ENCODE peak calls at places on chromosomes 4 and X, in nine cellular contexts. One of them, this sample, is unnamed.

GRCh38 chr4:130563891-130564418 is 1468.0 kb downstream of the C4orf33 start:
- ATAC-seq in activated naive CD4-positive, alpha-beta T cell treated with anti-CD3 and anti-CD28 coated beads, Interleukin-2, amount 50 U/mL, for 72 hours: no peak
- ATAC-seq in lower lobe of right lung: no peak
- ATAC-seq in naive thymus-derived CD4-positive, alpha-beta T cell: no peak
- ATAC-seq in Right ventricle myocardium superior: no peak
- ATAC-seq in left lobe of liver: no peak
- ATAC-seq in left ventricle myocardium superior: no peak
- ATAC-seq in Right ventricle myocardium inferior: no peak
- ATAC-seq in gastroesophageal sphincter: no peak
- ATAC-seq in this sample: no peak

GRCh38 chr4:23333556-23333945 is 556.3 kb downstream of the PPARGC1A start:
- ATAC-seq in activated naive CD4-positive, alpha-beta T cell treated with anti-CD3 and anti-CD28 coated beads, Interleukin-2, amount 50 U/mL, for 72 hours: peak; percentile 70
- ATAC-seq in lower lobe of right lung: peak; percentile 65
- ATAC-seq in naive thymus-derived CD4-positive, alpha-beta T cell: peak; percentile 62
- ATAC-seq in Right ventricle myocardium superior: peak; percentile 79
- ATAC-seq in left lobe of liver: no peak
- ATAC-seq in left ventricle myocardium superior: peak; percentile 80
- ATAC-seq in Right ventricle myocardium inferior: peak; percentile 77
- ATAC-seq in gastroesophageal sphincter: no peak
- ATAC-seq in this sample: peak; percentile 86

GRCh38 chr4:125042031-125042430 is 272.7 kb upstream of the FAT4 start:
- ATAC-seq in activated naive CD4-positive, alpha-beta T cell treated with anti-CD3 and anti-CD28 coated beads, Interleukin-2, amount 50 U/mL, for 72 hours: no peak
- ATAC-seq in lower lobe of right lung: no peak
- ATAC-seq in naive thymus-derived CD4-positive, alpha-beta T cell: no peak
- ATAC-seq in Right ventricle myocardium superior: no peak
- ATAC-seq in left lobe of liver: no peak
- ATAC-seq in left ventricle myocardium superior: no peak
- ATAC-seq in Right ventricle myocardium inferior: no peak
- ATAC-seq in gastroesophageal sphincter: no peak
- ATAC-seq in this sample: no peak

GRCh38 chrX:148270499-148270898 is 229.9 kb upstream of the AFF2 start:
- ATAC-seq in activated naive CD4-positive, alpha-beta T cell treated with anti-CD3 and anti-CD28 coated beads, Interleukin-2, amount 50 U/mL, for 72 hours: peak; percentile 67
- ATAC-seq in lower lobe of right lung: no peak
- ATAC-seq in naive thymus-derived CD4-positive, alpha-beta T cell: peak; percentile 57
- ATAC-seq in Right ventricle myocardium superior: no peak
- ATAC-seq in left lobe of liver: no peak
- ATAC-seq in left ventricle myocardium superior: no peak
- ATAC-seq in Right ventricle myocardium inferior: no peak
- ATAC-seq in gastroesophageal sphincter: no peak
- ATAC-seq in this sample: peak; percentile 42

GRCh38 chrX:136057567-136057966 is 72.3 kb downstream of the SLC9A6 start:
- ATAC-seq in activated naive CD4-positive, alpha-beta T cell treated with anti-CD3 and anti-CD28 coated beads, Interleukin-2, amount 50 U/mL, for 72 hours: no peak
- ATAC-seq in lower lobe of right lung: no peak
- ATAC-seq in naive thymus-derived CD4-positive, alpha-beta T cell: no peak
- ATAC-seq in Right ventricle myocardium superior: no peak
- ATAC-seq in left lobe of liver: no peak
- ATAC-seq in left ventricle myocardium superior: no peak
- ATAC-seq in Right ventricle myocardium inferior: no peak
- ATAC-seq in gastroesophageal sphincter: no peak
- ATAC-seq in this sample: no peak

GRCh38 chrX:136196691-136197155 is 49.4 kb downstream of the FHL1 start:
- ATAC-seq in activated naive CD4-positive, alpha-beta T cell treated with anti-CD3 and anti-CD28 coated beads, Interleukin-2, amount 50 U/mL, for 72 hours: no peak
- ATAC-seq in lower lobe of right lung: no peak
- ATAC-seq in naive thymus-derived CD4-positive, alpha-beta T cell: no peak
- ATAC-seq in Right ventricle myocardium superior: no peak
- ATAC-seq in left lobe of liver: no peak
- ATAC-seq in left ventricle myocardium superior: peak; percentile 61
- ATAC-seq in Right ventricle myocardium inferior: no peak
- ATAC-seq in gastroesophageal sphincter: peak; percentile 60
- ATAC-seq in this sample: no peak

GRCh38 chrX:85988353-85988752 is 59.0 kb downstream of the CHM start:
- ATAC-seq in activated naive CD4-positive, alpha-beta T cell treated with anti-CD3 and anti-CD28 coated beads, Interleukin-2, amount 50 U/mL, for 72 hours: no peak
- ATAC-seq in lower lobe of right lung: no peak
- ATAC-seq in naive thymus-derived CD4-positive, alpha-beta T cell: no peak
- ATAC-seq in Right ventricle myocardium superior: no peak
- ATAC-seq in left lobe of liver: no peak
- ATAC-seq in left ventricle myocardium superior: no peak
- ATAC-seq in Right ventricle myocardium inferior: no peak
- ATAC-seq in gastroesophageal sphincter: no peak
- ATAC-seq in this sample: no peak

GRCh38 chrX:7083468-7084396 is 63.8 kb upstream of the STS start:
- ATAC-seq in activated naive CD4-positive, alpha-beta T cell treated with anti-CD3 and anti-CD28 coated beads, Interleukin-2, amount 50 U/mL, for 72 hours: peak; percentile 96
- ATAC-seq in lower lobe of right lung: peak; percentile 53
- ATAC-seq in naive thymus-derived CD4-positive, alpha-beta T cell: peak; percentile 92
- ATAC-seq in Right ventricle myocardium superior: no peak
- ATAC-seq in left lobe of liver: no peak
- ATAC-seq in left ventricle myocardium superior: no peak
- ATAC-seq in Right ventricle myocardium inferior: no peak
- ATAC-seq in gastroesophageal sphincter: peak; percentile 28
- ATAC-seq in this sample: peak; percentile 97

GRCh38 chrX:100600769-100601168 is 16.0 kb downstream of the TNMD start:
- ATAC-seq in activated naive CD4-positive, alpha-beta T cell treated with anti-CD3 and anti-CD28 coated beads, Interleukin-2, amount 50 U/mL, for 72 hours: peak; percentile 64
- ATAC-seq in lower lobe of right lung: no peak
- ATAC-seq in naive thymus-derived CD4-positive, alpha-beta T cell: no peak
- ATAC-seq in Right ventricle myocardium superior: no peak
- ATAC-seq in left lobe of liver: peak; percentile 28
- ATAC-seq in left ventricle myocardium superior: no peak
- ATAC-seq in Right ventricle myocardium inferior: no peak
- ATAC-seq in gastroesophageal sphincter: no peak
- ATAC-seq in this sample: peak; percentile 46

GRCh38 chr4:187178084-187178483 is 454.4 kb upstream of the FAT1 start:
- ATAC-seq in activated naive CD4-positive, alpha-beta T cell treated with anti-CD3 and anti-CD28 coated beads, Interleukin-2, amount 50 U/mL, for 72 hours: no peak
- ATAC-seq in lower lobe of right lung: no peak
- ATAC-seq in naive thymus-derived CD4-positive, alpha-beta T cell: no peak
- ATAC-seq in Right ventricle myocardium superior: no peak
- ATAC-seq in left lobe of liver: no peak
- ATAC-seq in left ventricle myocardium superior: no peak
- ATAC-seq in Right ventricle myocardium inferior: no peak
- ATAC-seq in gastroesophageal sphincter: no peak
- ATAC-seq in this sample: no peak

GRCh38 chrX:568341-568740 is 62.2 kb upstream of the SHOX start:
- ATAC-seq in activated naive CD4-positive, alpha-beta T cell treated with anti-CD3 and anti-CD28 coated beads, Interleukin-2, amount 50 U/mL, for 72 hours: peak; percentile 52
- ATAC-seq in lower lobe of right lung: no peak
- ATAC-seq in naive thymus-derived CD4-positive, alpha-beta T cell: no peak
- ATAC-seq in Right ventricle myocardium superior: no peak
- ATAC-seq in left lobe of liver: no peak
- ATAC-seq in left ventricle myocardium superior: no peak
- ATAC-seq in Right ventricle myocardium inferior: no peak
- ATAC-seq in gastroesophageal sphincter: no peak
- ATAC-seq in this sample: peak; percentile 49

GRCh38 chr4:2067446-2068197 is 8.5 kb downstream of the NAT8L start:
- ATAC-seq in activated naive CD4-positive, alpha-beta T cell treated with anti-CD3 and anti-CD28 coated beads, Interleukin-2, amount 50 U/mL, for 72 hours: no peak
- ATAC-seq in lower lobe of right lung: no peak
- ATAC-seq in naive thymus-derived CD4-positive, alpha-beta T cell: no peak
- ATAC-seq in Right ventricle myocardium superior: no peak
- ATAC-seq in left lobe of liver: no peak
- ATAC-seq in left ventricle myocardium superior: no peak
- ATAC-seq in Right ventricle myocardium inferior: no peak
- ATAC-seq in gastroesophageal sphincter: no peak
- ATAC-seq in this sample: no peak

GRCh38 chr4:31283689-31284088 is 563.5 kb downstream of the PCDH7 start:
- ATAC-seq in activated naive CD4-positive, alpha-beta T cell treated with anti-CD3 and anti-CD28 coated beads, Interleukin-2, amount 50 U/mL, for 72 hours: no peak
- ATAC-seq in lower lobe of right lung: no peak
- ATAC-seq in naive thymus-derived CD4-positive, alpha-beta T cell: no peak
- ATAC-seq in Right ventricle myocardium superior: no peak
- ATAC-seq in left lobe of liver: no peak
- ATAC-seq in left ventricle myocardium superior: no peak
- ATAC-seq in Right ventricle myocardium inferior: no peak
- ATAC-seq in gastroesophageal sphincter: no peak
- ATAC-seq in this sample: no peak

GRCh38 chr4:21879187-21879586 is 69.4 kb downstream of the KCNIP4 start:
- ATAC-seq in activated naive CD4-positive, alpha-beta T cell treated with anti-CD3 and anti-CD28 coated beads, Interleukin-2, amount 50 U/mL, for 72 hours: peak; percentile 39
- ATAC-seq in lower lobe of right lung: no peak
- ATAC-seq in naive thymus-derived CD4-positive, alpha-beta T cell: no peak
- ATAC-seq in Right ventricle myocardium superior: no peak
- ATAC-seq in left lobe of liver: no peak
- ATAC-seq in left ventricle myocardium superior: no peak
- ATAC-seq in Right ventricle myocardium inferior: no peak
- ATAC-seq in gastroesophageal sphincter: no peak
- ATAC-seq in this sample: peak; percentile 69

GRCh38 chrX:108712886-108713285 is 23.5 kb downstream of the IRS4 start:
- ATAC-seq in activated naive CD4-positive, alpha-beta T cell treated with anti-CD3 and anti-CD28 coated beads, Interleukin-2, amount 50 U/mL, for 72 hours: no peak
- ATAC-seq in lower lobe of right lung: no peak
- ATAC-seq in naive thymus-derived CD4-positive, alpha-beta T cell: no peak
- ATAC-seq in Right ventricle myocardium superior: no peak
- ATAC-seq in left lobe of liver: no peak
- ATAC-seq in left ventricle myocardium superior: no peak
- ATAC-seq in Right ventricle myocardium inferior: no peak
- ATAC-seq in gastroesophageal sphincter: no peak
- ATAC-seq in this sample: no peak

GRCh38 chrX:136814847-136815634 is 34.3 kb upstream of the ARHGEF6 start:
- ATAC-seq in activated naive CD4-positive, alpha-beta T cell treated with anti-CD3 and anti-CD28 coated beads, Interleukin-2, amount 50 U/mL, for 72 hours: no peak
- ATAC-seq in lower lobe of right lung: no peak
- ATAC-seq in naive thymus-derived CD4-positive, alpha-beta T cell: no peak
- ATAC-seq in Right ventricle myocardium superior: peak; percentile 20
- ATAC-seq in left lobe of liver: peak; percentile 94
- ATAC-seq in left ventricle myocardium superior: peak; percentile 45
- ATAC-seq in Right ventricle myocardium inferior: no peak
- ATAC-seq in gastroesophageal sphincter: no peak
- ATAC-seq in this sample: no peak

GRCh38 chr4:169307581-169307980 is 36.8 kb upstream of the SH3RF1 start:
- ATAC-seq in activated naive CD4-positive, alpha-beta T cell treated with anti-CD3 and anti-CD28 coated beads, Interleukin-2, amount 50 U/mL, for 72 hours: no peak
- ATAC-seq in lower lobe of right lung: no peak
- ATAC-seq in naive thymus-derived CD4-positive, alpha-beta T cell: no peak
- ATAC-seq in Right ventricle myocardium superior: no peak
- ATAC-seq in left lobe of liver: no peak
- ATAC-seq in left ventricle myocardium superior: no peak
- ATAC-seq in Right ventricle myocardium inferior: no peak
- ATAC-seq in gastroesophageal sphincter: no peak
- ATAC-seq in this sample: no peak

GRCh38 chrX:19863237-19864223 is 23.9 kb downstream of the SH3KBP1 start:
- ATAC-seq in activated naive CD4-positive, alpha-beta T cell treated with anti-CD3 and anti-CD28 coated beads, Interleukin-2, amount 50 U/mL, for 72 hours: no peak
- ATAC-seq in lower lobe of right lung: peak; percentile 29
- ATAC-seq in naive thymus-derived CD4-positive, alpha-beta T cell: no peak
- ATAC-seq in Right ventricle myocardium superior: no peak
- ATAC-seq in left lobe of liver: no peak
- ATAC-seq in left ventricle myocardium superior: peak; percentile 44
- ATAC-seq in Right ventricle myocardium inferior: no peak
- ATAC-seq in gastroesophageal sphincter: no peak
- ATAC-seq in this sample: no peak

GRCh38 chr4:107737470-107737869 is 17.4 kb upstream of the PAPSS1 start:
- ATAC-seq in activated naive CD4-positive, alpha-beta T cell treated with anti-CD3 and anti-CD28 coated beads, Interleukin-2, amount 50 U/mL, for 72 hours: no peak
- ATAC-seq in lower lobe of right lung: no peak
- ATAC-seq in naive thymus-derived CD4-positive, alpha-beta T cell: no peak
- ATAC-seq in Right ventricle myocardium superior: peak; percentile 27
- ATAC-seq in left lobe of liver: peak; percentile 41
- ATAC-seq in left ventricle myocardium superior: peak; percentile 30
- ATAC-seq in Right ventricle myocardium inferior: no peak
- ATAC-seq in gastroesophageal sphincter: no peak
- ATAC-seq in this sample: no peak

GRCh38 chr4:84565951-84566350 is 17.0 kb upstream of the CDS1 start:
- ATAC-seq in activated naive CD4-positive, alpha-beta T cell treated with anti-CD3 and anti-CD28 coated beads, Interleukin-2, amount 50 U/mL, for 72 hours: no peak
- ATAC-seq in lower lobe of right lung: no peak
- ATAC-seq in naive thymus-derived CD4-positive, alpha-beta T cell: no peak
- ATAC-seq in Right ventricle myocardium superior: no peak
- ATAC-seq in left lobe of liver: no peak
- ATAC-seq in left ventricle myocardium superior: no peak
- ATAC-seq in Right ventricle myocardium inferior: no peak
- ATAC-seq in gastroesophageal sphincter: no peak
- ATAC-seq in this sample: no peak

GRCh38 chr4:139873111-139873866 is 207.7 kb downstream of the MGST2 start:
- ATAC-seq in activated naive CD4-positive, alpha-beta T cell treated with anti-CD3 and anti-CD28 coated beads, Interleukin-2, amount 50 U/mL, for 72 hours: no peak
- ATAC-seq in lower lobe of right lung: peak; percentile 25
- ATAC-seq in naive thymus-derived CD4-positive, alpha-beta T cell: peak; percentile 45
- ATAC-seq in Right ventricle myocardium superior: no peak
- ATAC-seq in left lobe of liver: no peak
- ATAC-seq in left ventricle myocardium superior: peak; percentile 26
- ATAC-seq in Right ventricle myocardium inferior: no peak
- ATAC-seq in gastroesophageal sphincter: no peak
- ATAC-seq in this sample: peak; percentile 83

GRCh38 chr4:110163327-110164070 is 34.9 kb downstream of the ELOVL6 start:
- ATAC-seq in activated naive CD4-positive, alpha-beta T cell treated with anti-CD3 and anti-CD28 coated beads, Interleukin-2, amount 50 U/mL, for 72 hours: no peak
- ATAC-seq in lower lobe of right lung: no peak
- ATAC-seq in naive thymus-derived CD4-positive, alpha-beta T cell: no peak
- ATAC-seq in Right ventricle myocardium superior: no peak
- ATAC-seq in left lobe of liver: no peak
- ATAC-seq in left ventricle myocardium superior: no peak
- ATAC-seq in Right ventricle myocardium inferior: no peak
- ATAC-seq in gastroesophageal sphincter: no peak
- ATAC-seq in this sample: no peak

GRCh38 chr4:4418676-4419370 is 31.9 kb downstream of the NSG1 start:
- ATAC-seq in activated naive CD4-positive, alpha-beta T cell treated with anti-CD3 and anti-CD28 coated beads, Interleukin-2, amount 50 U/mL, for 72 hours: peak; percentile 61
- ATAC-seq in lower lobe of right lung: no peak
- ATAC-seq in naive thymus-derived CD4-positive, alpha-beta T cell: peak; percentile 30
- ATAC-seq in Right ventricle myocardium superior: no peak
- ATAC-seq in left lobe of liver: no peak
- ATAC-seq in left ventricle myocardium superior: no peak
- ATAC-seq in Right ventricle myocardium inferior: no peak
- ATAC-seq in gastroesophageal sphincter: no peak
- ATAC-seq in this sample: peak; percentile 92

GRCh38 chr4:156749791-156750403 is 221.7 kb downstream of the PDGFC start:
- ATAC-seq in activated naive CD4-positive, alpha-beta T cell treated with anti-CD3 and anti-CD28 coated beads, Interleukin-2, amount 50 U/mL, for 72 hours: no peak
- ATAC-seq in lower lobe of right lung: no peak
- ATAC-seq in naive thymus-derived CD4-positive, alpha-beta T cell: no peak
- ATAC-seq in Right ventricle myocardium superior: no peak
- ATAC-seq in left lobe of liver: no peak
- ATAC-seq in left ventricle myocardium superior: no peak
- ATAC-seq in Right ventricle myocardium inferior: no peak
- ATAC-seq in gastroesophageal sphincter: no peak
- ATAC-seq in this sample: no peak

GRCh38 chr4:119209077-119209476 is 3.4 kb upstream of the USP53 start:
- ATAC-seq in activated naive CD4-positive, alpha-beta T cell treated with anti-CD3 and anti-CD28 coated beads, Interleukin-2, amount 50 U/mL, for 72 hours: peak; percentile 63
- ATAC-seq in lower lobe of right lung: no peak
- ATAC-seq in naive thymus-derived CD4-positive, alpha-beta T cell: no peak
- ATAC-seq in Right ventricle myocardium superior: no peak
- ATAC-seq in left lobe of liver: no peak
- ATAC-seq in left ventricle myocardium superior: no peak
- ATAC-seq in Right ventricle myocardium inferior: no peak
- ATAC-seq in gastroesophageal sphincter: no peak
- ATAC-seq in this sample: peak; percentile 54

GRCh38 chrX:68684919-68685304 is 37.4 kb downstream of the STARD8 start:
- ATAC-seq in activated naive CD4-positive, alpha-beta T cell treated with anti-CD3 and anti-CD28 coated beads, Interleukin-2, amount 50 U/mL, for 72 hours: no peak
- ATAC-seq in lower lobe of right lung: no peak
- ATAC-seq in naive thymus-derived CD4-positive, alpha-beta T cell: no peak
- ATAC-seq in Right ventricle myocardium superior: no peak
- ATAC-seq in left lobe of liver: no peak
- ATAC-seq in left ventricle myocardium superior: no peak
- ATAC-seq in Right ventricle myocardium inferior: no peak
- ATAC-seq in gastroesophageal sphincter: no peak
- ATAC-seq in this sample: no peak

GRCh38 chr4:69656653-69657158 is 3.7 kb upstream of the UGT2A1 start:
- ATAC-seq in activated naive CD4-positive, alpha-beta T cell treated with anti-CD3 and anti-CD28 coated beads, Interleukin-2, amount 50 U/mL, for 72 hours: no peak
- ATAC-seq in lower lobe of right lung: no peak
- ATAC-seq in naive thymus-derived CD4-positive, alpha-beta T cell: no peak
- ATAC-seq in Right ventricle myocardium superior: no peak
- ATAC-seq in left lobe of liver: no peak
- ATAC-seq in left ventricle myocardium superior: no peak
- ATAC-seq in Right ventricle myocardium inferior: no peak
- ATAC-seq in gastroesophageal sphincter: no peak
- ATAC-seq in this sample: no peak

GRCh38 chr4:113445286-113445685 is 316.3 kb downstream of the CAMK2D start:
- ATAC-seq in activated naive CD4-positive, alpha-beta T cell treated with anti-CD3 and anti-CD28 coated beads, Interleukin-2, amount 50 U/mL, for 72 hours: no peak
- ATAC-seq in lower lobe of right lung: peak; percentile 57
- ATAC-seq in naive thymus-derived CD4-positive, alpha-beta T cell: no peak
- ATAC-seq in Right ventricle myocardium superior: peak; percentile 82
- ATAC-seq in left lobe of liver: no peak
- ATAC-seq in left ventricle myocardium superior: peak; percentile 88
- ATAC-seq in Right ventricle myocardium inferior: peak; percentile 85
- ATAC-seq in gastroesophageal sphincter: peak; percentile 93
- ATAC-seq in this sample: peak; percentile 30

GRCh38 chr4:158169931-158170690 is 2.7 kb downstream of the GASK1B start:
- ATAC-seq in activated naive CD4-positive, alpha-beta T cell treated with anti-CD3 and anti-CD28 coated beads, Interleukin-2, amount 50 U/mL, for 72 hours: no peak
- ATAC-seq in lower lobe of right lung: peak; percentile 47
- ATAC-seq in naive thymus-derived CD4-positive, alpha-beta T cell: peak; percentile 58
- ATAC-seq in Right ventricle myocardium superior: peak; percentile 26
- ATAC-seq in left lobe of liver: peak; percentile 25
- ATAC-seq in left ventricle myocardium superior: peak; percentile 37
- ATAC-seq in Right ventricle myocardium inferior: peak; percentile 36
- ATAC-seq in gastroesophageal sphincter: peak; percentile 11
- ATAC-seq in this sample: no peak

GRCh38 chr4:148561467-148561866 is 119.3 kb upstream of the NR3C2 start:
- ATAC-seq in activated naive CD4-positive, alpha-beta T cell treated with anti-CD3 and anti-CD28 coated beads, Interleukin-2, amount 50 U/mL, for 72 hours: no peak
- ATAC-seq in lower lobe of right lung: no peak
- ATAC-seq in naive thymus-derived CD4-positive, alpha-beta T cell: no peak
- ATAC-seq in Right ventricle myocardium superior: no peak
- ATAC-seq in left lobe of liver: no peak
- ATAC-seq in left ventricle myocardium superior: no peak
- ATAC-seq in Right ventricle myocardium inferior: no peak
- ATAC-seq in gastroesophageal sphincter: no peak
- ATAC-seq in this sample: no peak

GRCh38 chrX:108245462-108245861 is 153.9 kb downstream of the ATG4A start:
- ATAC-seq in activated naive CD4-positive, alpha-beta T cell treated with anti-CD3 and anti-CD28 coated beads, Interleukin-2, amount 50 U/mL, for 72 hours: no peak
- ATAC-seq in lower lobe of right lung: no peak
- ATAC-seq in naive thymus-derived CD4-positive, alpha-beta T cell: no peak
- ATAC-seq in Right ventricle myocardium superior: no peak
- ATAC-seq in left lobe of liver: peak; percentile 61
- ATAC-seq in left ventricle myocardium superior: no peak
- ATAC-seq in Right ventricle myocardium inferior: no peak
- ATAC-seq in gastroesophageal sphincter: no peak
- ATAC-seq in this sample: no peak